ENCODE peak calls at places on chromosome 20, in six cellular contexts. T, S, K, O, C and M are unnamed samples.

GRCh38 chr20:32456869-32457421 is 98.8 kb downstream of the ASXL1 start:
- DNase-seq in T (peak), O (peak), K (peak), S (peak), C (peak), M (peak)

GRCh38 chr20:61185841-61186601 is 66.0 kb upstream of the CDH4 start:
- DNase-seq in O (no peak), T (no peak), K (no peak), S (peak), C (peak), M (peak)

GRCh38 chr20:50713677-50714101 is 17.7 kb upstream of the PARD6B start:
- DNase-seq in S (peak), K (peak), T (peak), O (no peak), C (peak), M (no peak)

GRCh38 chr20:48738399-48739304 is 89.1 kb downstream of the PREX1 start:
- DNase-seq in K (no peak), O (no peak), S (no peak), C (no peak), T (no peak), M (no peak)

GRCh38 chr20:43941476-43942212 is 27.0 kb downstream of the TOX2 start:
- DNase-seq in T (no peak), O (no peak), K (no peak), C (no peak), S (peak), M (no peak)

GRCh38 chr20:7736336-7736735 is 203.9 kb downstream of the HAO1 start:
- DNase-seq in C (no peak), K (no peak), T (no peak), O (no peak), S (no peak), M (no peak)

GRCh38 chr20:60055740-60056139 is 97.5 kb downstream of the CDH26 start:
- DNase-seq in O (no peak), C (no peak), T (peak), K (no peak), S (no peak), M (no peak)

GRCh38 chr20:19456600-19457390 is 244.4 kb downstream of the SLC24A3 start:
- DNase-seq in C (no peak), S (no peak), T (no peak), O (no peak), K (no peak), M (no peak)

GRCh38 chr20:3744806-3745685 is 12.6 kb downstream of the HSPA12B start:
- DNase-seq in O (peak), T (peak), K (peak), S (no peak), C (peak), M (peak)

GRCh38 chr20:8246701-8247100 is 114.6 kb downstream of the PLCB1 start:
- DNase-seq in T (no peak), O (no peak), K (no peak), C (no peak), S (no peak), M (no peak)

GRCh38 chr20:18058661-18059467 is 1.1 kb upstream of the OVOL2 start:
- DNase-seq in S (no peak), T (peak), O (peak), C (peak), K (peak), M (no peak)

GRCh38 chr20:34634392-34634791 is 42.5 kb downstream of the PIGU start:
- DNase-seq in C (no peak), T (no peak), S (no peak), K (no peak), O (no peak), M (no peak)

GRCh38 chr20:11008444-11008843 is 334.6 kb upstream of the JAG1 start:
- DNase-seq in T (no peak), K (no peak), S (no peak), O (no peak), C (no peak), M (peak)

GRCh38 chr20:37378420-37378784 is 32.5 kb downstream of the SRC start:
- DNase-seq in K (no peak), S (no peak), C (no peak), O (no peak), T (no peak), M (no peak)

GRCh38 chr20:6654490-6655247 is 112.8 kb upstream of the BMP2 start:
- DNase-seq in T (no peak), S (no peak), O (no peak), K (no peak), C (no peak), M (peak)

GRCh38 chr20:4829494-4830211 is 107.9 kb downstream of the PRND start:
- DNase-seq in T (no peak), C (no peak), O (no peak), S (no peak), K (peak), M (no peak)

GRCh38 chr20:47033665-47034064 is 139.0 kb downstream of the EYA2 start:
- DNase-seq in O (no peak), C (no peak), T (no peak), S (no peak), K (no peak), M (no peak)
- H2BK5ac ChIP-seq in O (no peak), C (no peak), T (no peak), S (no peak), K (no peak), M (no peak)

GRCh38 chr20:62388839-62389600 is 2.1 kb downstream of the RPS21 start:
- DNase-seq in S (no peak), T (no peak), O (no peak), K (no peak), C (no peak), M (no peak)
- H3K4me2 ChIP-seq in S (no peak), T (no peak), O (no peak), K (no peak), C (no peak), M (no peak)

GRCh38 chr20:25321991-25322390 is 68.6 kb downstream of the ABHD12 start:
- DNase-seq in K (no peak), O (no peak), C (no peak), T (no peak), S (no peak), M (peak)

GRCh38 chr20:25325073-25325472 is 65.6 kb downstream of the ABHD12 start:
- DNase-seq in T (no peak), O (no peak), S (no peak), C (no peak), K (peak), M (no peak)

GRCh38 chr20:25323486-25324246 is 67.0 kb downstream of the ABHD12 start:
- DNase-seq in T (no peak), S (no peak), O (no peak), K (peak), C (no peak), M (no peak)

GRCh38 chr20:25325997-25326396 is 64.6 kb downstream of the ABHD12 start:
- DNase-seq in T (no peak), S (no peak), K (peak), C (no peak), O (no peak), M (no peak)

DNA sequence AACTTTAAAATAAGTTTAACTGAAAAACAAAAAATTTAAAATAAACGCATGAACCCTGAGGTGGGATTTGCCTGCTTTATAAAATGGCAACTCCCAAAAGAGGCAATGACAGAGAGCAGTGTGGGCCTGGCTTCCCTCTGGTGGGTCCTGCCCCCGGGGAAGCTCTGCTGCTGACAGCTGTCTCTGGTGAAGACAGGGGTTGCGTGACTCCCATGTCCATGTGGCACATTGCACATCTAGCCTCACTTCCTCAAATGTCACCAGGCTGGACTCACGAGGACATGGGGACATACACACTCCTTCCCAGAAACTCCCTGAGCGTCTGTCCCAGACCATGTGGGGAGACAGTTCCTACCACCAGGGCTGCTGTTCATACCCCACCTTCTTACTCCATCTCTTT is 66.2 kb downstream of the ABHD12 start:
- DNase-seq in T (peak), C (no peak), S (no peak), K (peak), O (no peak), M (no peak)
- H2BK5ac ChIP-seq in T (no peak), C (no peak), S (no peak), K (peak), O (no peak), M (no peak)

DNA sequence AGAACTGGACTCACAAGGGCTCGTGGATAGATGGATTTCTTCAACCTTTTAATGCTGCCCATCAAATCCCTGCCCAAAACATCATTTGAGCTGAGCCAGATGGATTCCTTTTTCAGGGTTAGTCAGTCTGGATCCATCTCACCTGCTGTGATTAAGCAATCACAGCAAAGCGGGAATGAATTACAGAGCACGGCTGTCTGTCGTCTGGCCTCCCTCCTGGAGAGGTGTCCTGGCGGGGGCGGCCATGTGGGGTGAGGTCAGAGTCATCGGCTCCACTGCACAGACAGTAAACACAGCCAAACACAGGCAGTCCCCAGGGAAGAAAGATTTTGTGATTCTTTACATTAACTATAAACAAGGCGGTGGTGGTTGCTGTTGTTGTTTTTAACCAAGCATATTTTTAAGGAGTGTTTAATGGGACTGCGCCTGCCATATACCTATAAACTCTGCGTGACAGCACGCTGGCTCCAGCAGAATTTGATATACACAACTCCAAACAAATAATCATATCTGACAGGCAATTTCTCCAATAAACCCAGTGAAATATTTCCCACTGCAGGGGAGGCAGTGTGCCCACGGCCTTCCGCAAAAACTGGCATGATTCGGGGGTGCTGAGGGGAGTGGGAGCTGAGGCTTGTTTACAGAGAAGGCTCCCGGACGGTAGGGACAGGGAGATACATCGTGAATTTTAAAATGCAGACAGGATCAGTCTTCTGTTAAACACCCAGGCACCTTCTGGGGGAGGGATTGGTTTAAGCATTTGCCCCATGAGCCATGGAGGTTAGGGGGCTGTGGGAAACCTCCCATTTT is 232.0 kb upstream of the PMEPA1 start:
- DNase-seq in T (no peak), S (no peak), C (peak), O (no peak), K (no peak), M (no peak)
- H3K4me2 ChIP-seq in T (no peak), S (no peak), C (no peak), O (no peak), K (no peak), M (no peak)

DNA sequence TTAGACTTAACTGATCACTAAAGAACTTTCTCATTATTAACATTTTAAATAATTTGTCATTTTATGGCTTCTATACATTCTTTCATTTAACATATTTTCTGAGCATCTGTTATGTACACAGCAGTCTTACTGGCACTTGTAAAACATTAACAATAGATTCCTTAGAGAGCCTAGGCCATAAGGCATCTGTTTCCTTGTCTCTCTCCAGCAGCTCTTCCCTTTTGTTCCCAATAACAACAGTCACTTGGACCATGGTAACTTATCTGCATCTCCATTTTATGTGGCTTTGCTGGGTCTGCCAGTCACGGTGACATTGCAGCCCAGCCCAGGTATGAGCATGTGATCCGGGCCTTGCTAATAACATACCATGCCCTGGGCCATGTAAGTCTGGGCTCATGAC is 11.7 kb upstream of the TASP1 start:
- DNase-seq in K (no peak), T (no peak), S (no peak), C (no peak), O (no peak), M (no peak)
- H2BK5ac ChIP-seq in K (no peak), T (no peak), S (no peak), C (no peak), O (no peak), M (no peak)

DNA sequence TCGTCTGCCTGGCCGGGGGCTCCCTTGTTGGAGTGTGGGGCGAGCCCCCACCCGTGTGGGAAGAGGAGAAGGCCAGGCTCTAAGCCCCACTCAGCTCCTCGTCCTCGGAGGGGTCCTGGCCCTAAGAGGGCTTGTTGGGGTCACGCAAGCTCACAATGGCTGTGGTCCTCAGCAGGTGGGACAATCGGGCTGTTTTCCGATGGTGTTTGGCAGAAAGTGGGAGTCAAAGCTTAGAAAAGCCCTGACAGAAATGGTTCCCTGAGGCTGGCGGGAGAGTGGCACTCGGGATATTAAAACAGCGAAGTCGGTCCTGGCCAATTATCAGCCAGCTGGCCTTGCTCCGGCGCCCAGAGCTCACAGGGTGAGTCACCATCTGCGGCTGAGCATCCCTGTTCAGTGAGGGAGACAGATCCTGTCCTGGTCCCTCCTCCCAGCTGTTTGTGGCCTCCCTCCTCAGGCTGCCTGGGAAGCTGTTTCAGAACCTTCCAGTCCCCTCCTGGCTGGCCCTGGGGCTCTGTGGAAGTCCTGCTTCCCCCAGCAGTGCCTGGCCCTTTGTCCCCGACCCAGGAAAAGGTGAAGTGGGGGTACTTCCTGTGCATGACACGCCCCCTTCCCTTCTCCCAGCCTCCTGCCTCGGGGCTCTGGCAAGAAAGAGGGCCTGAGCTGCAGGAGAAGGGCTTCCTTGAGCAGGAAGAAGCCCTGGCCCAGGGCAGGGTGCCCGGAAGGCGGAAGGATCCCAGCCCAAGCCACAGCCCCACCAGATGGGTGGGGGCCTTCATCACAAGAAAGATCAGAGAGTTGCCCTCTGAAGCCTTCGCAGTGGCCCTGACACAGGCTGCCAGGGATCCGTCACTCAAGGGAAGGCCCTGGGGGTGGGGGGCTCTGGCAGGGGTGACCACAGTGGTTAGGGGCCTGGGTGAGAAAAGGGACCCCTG is 53.6 kb upstream of the BHLHE23 start:
- DNase-seq in O (no peak), C (no peak), K (peak), T (peak), S (peak), M (peak)
- H3K4me2 ChIP-seq in O (no peak), C (no peak), K (no peak), T (no peak), S (no peak), M (no peak)

GRCh38 chr20:53735536-53736050 is 142.0 kb upstream of the ZNF217 start:
- DNase-seq in S (peak), T (no peak), K (no peak), C (no peak), O (no peak), M (peak)

GRCh38 chr20:53737404-53738038 is 143.9 kb upstream of the ZNF217 start:
- DNase-seq in T (no peak), S (no peak), O (no peak), C (no peak), K (no peak), M (peak)

GRCh38 chr20:53736757-53737403 is 143.2 kb upstream of the ZNF217 start:
- DNase-seq in T (no peak), C (no peak), O (no peak), K (no peak), S (peak), M (peak)

GRCh38 chr20:53738039-53738944 is 144.7 kb upstream of the ZNF217 start:
- DNase-seq in O (no peak), C (peak), K (no peak), T (peak), S (peak), M (peak)

DNA sequence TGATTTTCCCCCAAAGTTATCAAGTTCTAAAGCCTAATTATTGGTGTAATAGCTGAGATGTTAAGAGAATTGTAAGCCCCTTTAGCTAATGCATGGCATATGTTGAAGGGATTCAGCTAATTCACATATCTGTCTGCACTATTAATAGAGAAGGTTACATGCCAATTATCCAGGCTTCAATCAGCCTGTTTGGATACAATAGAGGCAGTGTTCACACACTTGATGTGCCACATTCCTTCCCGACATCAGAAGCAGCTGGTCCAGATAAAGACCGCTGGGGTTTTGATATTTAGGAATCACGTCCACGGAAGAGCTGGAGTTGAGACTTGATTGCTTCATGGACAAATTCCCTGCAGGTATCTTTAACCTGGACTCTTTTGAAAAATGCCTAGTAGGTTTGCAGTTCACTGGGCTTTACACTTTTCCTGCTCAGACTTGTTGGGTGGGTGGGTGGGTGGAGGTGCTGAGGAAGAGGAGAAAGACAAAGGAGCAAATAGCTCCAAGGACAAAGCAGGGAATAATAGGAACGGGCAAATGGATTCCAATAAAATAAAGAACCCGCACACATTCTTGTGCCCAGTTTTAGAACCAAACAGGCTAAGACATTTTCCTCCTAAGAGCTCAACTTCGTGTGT is 142.6 kb upstream of the ZNF217 start:
- DNase-seq in T (no peak), S (no peak), C (no peak), O (no peak), K (no peak), M (no peak)
- H2BK5ac ChIP-seq in T (no peak), S (peak), C (no peak), O (no peak), K (peak), M (no peak)